ENCODE peak calls at places on chromosome 18, in six cellular contexts. V is SK-N-SH, X is ovary, G is stomach, W is A549, I is suprapubic skin. N is an unnamed sample.
A peak's percentile ranks its signal among the peaks of the same experiment; 100 is the strongest.

GRCh38 chr18:36901277-36901701 is 72.4 kb downstream of the KIAA1328 start:
- DNase-seq in V (no peak), X (no peak), G (no peak), W (no peak), I (no peak), N (no peak)

GRCh38 chr18:79725486-79725885 is 45.9 kb downstream of the CTDP1 start:
- DNase-seq in V (no peak), X (no peak), G (no peak), W (no peak), I (no peak), N (no peak)

GRCh38 chr18:55544028-55544427 is 44.0 kb downstream of the TCF4 start:
- DNase-seq in V (peak; percentile 37), X (no peak), G (no peak), W (no peak), I (no peak), N (no peak)

GRCh38 chr18:41378628-41379027 is 576.4 kb upstream of the PIK3C3 start:
- DNase-seq in V (peak; percentile 17), X (no peak), G (no peak), W (peak; percentile 2), I (no peak), N (no peak)

GRCh38 chr18:24913507-24914147 is 438.3 kb downstream of the ZNF521 start:
- DNase-seq in V (peak; percentile 40), X (no peak), G (no peak), W (no peak), I (no peak), N (peak; percentile 85)

GRCh38 chr18:71045331-71046065 is 756.7 kb downstream of the SOCS6 start:
- DNase-seq in V (no peak), X (no peak), G (no peak), W (no peak), I (no peak), N (no peak)

GRCh38 chr18:76386071-76386470 is 109.0 kb downstream of the ZNF516 start:
- DNase-seq in V (no peak), X (no peak), G (peak; percentile 23), W (no peak), I (peak; percentile 69), N (no peak)

GRCh38 chr18:51196811-51197660 is 445 bp downstream of the MEX3C start:
- DNase-seq in V (peak; percentile 58), X (peak; percentile 63), G (peak; percentile 61), W (peak; percentile 24), I (peak; percentile 84), N (no peak)

GRCh38 chr18:26546170-26546874 is 2.0 kb downstream of the KCTD1 start:
- DNase-seq in V (no peak), X (no peak), G (no peak), W (peak; percentile 21), I (no peak), N (no peak)

GRCh38 chr18:64103979-64104378 is 44.9 kb downstream of the LINC00305 start:
- DNase-seq in V (no peak), X (no peak), G (no peak), W (no peak), I (no peak), N (no peak)

GRCh38 chr18:66167829-66168463 is 417.1 kb downstream of the CDH7 start:
- DNase-seq in V (no peak), X (no peak), G (no peak), W (no peak), I (no peak), N (no peak)

GRCh38 chr18:36635414-36636096 is 193.2 kb downstream of the TPGS2 start:
- DNase-seq in V (no peak), X (no peak), G (no peak), W (no peak), I (no peak), N (no peak)

GRCh38 chr18:11850821-11851155 is 425 bp upstream of the CHMP1B start:
- DNase-seq in V (peak; percentile 38), X (no peak), G (no peak), W (no peak), I (no peak), N (no peak)

GRCh38 chr18:66560092-66560491 is 43.8 kb downstream of the CDH19 start:
- DNase-seq in V (no peak), X (no peak), G (no peak), W (peak; percentile 51), I (no peak), N (no peak)

GRCh38 chr18:31538837-31539236 is 40.9 kb downstream of the DSG2 start:
- DNase-seq in V (no peak), X (no peak), G (no peak), W (no peak), I (no peak), N (no peak)

GRCh38 chr18:24734058-24734457 is 273.6 kb downstream of the HRH4 start:
- DNase-seq in V (peak; percentile 28), X (no peak), G (no peak), W (peak; percentile 17), I (no peak), N (peak; percentile 86)

GRCh38 chr18:68925268-68925667 is 127.4 kb downstream of the CCDC102B start:
- DNase-seq in V (no peak), X (no peak), G (no peak), W (no peak), I (no peak), N (no peak)

GRCh38 chr18:62282188-62282629 is 42.9 kb upstream of the TNFRSF11A start:
- DNase-seq in V (no peak), X (no peak), G (no peak), W (no peak), I (no peak), N (no peak)

GRCh38 chr18:10422731-10423130 is 31.7 kb upstream of the APCDD1 start:
- DNase-seq in V (no peak), X (no peak), G (no peak), W (no peak), I (no peak), N (no peak)

GRCh38 chr18:3060667-3061580 is 48.0 kb upstream of the LPIN2 start:
- DNase-seq in V (no peak), X (no peak), G (no peak), W (no peak), I (no peak), N (no peak)

GRCh38 chr18:70243545-70243944 is 38.1 kb upstream of the RTTN start:
- DNase-seq in V (no peak), X (no peak), G (no peak), W (peak; percentile 83), I (no peak), N (no peak)

GRCh38 chr18:79736846-79737245 is 57.2 kb downstream of the CTDP1 start:
- DNase-seq in V (no peak), X (no peak), G (no peak), W (no peak), I (no peak), N (no peak)

GRCh38 chr18:49813321-49814146 is at the start of gene ACAA2:
- DNase-seq in V (peak; percentile 90), X (peak; percentile 92), G (peak; percentile 89), W (peak; percentile 80), I (peak; percentile 93), N (peak; percentile 95)
- TF ChIP-seq EP300 in V (no peak), X (no peak), G (no peak), W (no peak), I (no peak), N (no peak)

GRCh38 chr18:13137939-13138821 is 80.4 kb upstream of the LDLRAD4 start:
- DNase-seq in V (no peak), X (peak; percentile 72), G (peak; percentile 79), W (peak; percentile 70), I (no peak), N (no peak)
- H3K4me3 ChIP-seq in V (no peak overlapping the region), X (peak overlapping the region; percentile 71), G (peak overlapping the region; percentile 54), W (peak overlapping the region; percentile 58), I (peak overlapping the region; percentile 61), N (peak overlapping the region; percentile 66)

DNA sequence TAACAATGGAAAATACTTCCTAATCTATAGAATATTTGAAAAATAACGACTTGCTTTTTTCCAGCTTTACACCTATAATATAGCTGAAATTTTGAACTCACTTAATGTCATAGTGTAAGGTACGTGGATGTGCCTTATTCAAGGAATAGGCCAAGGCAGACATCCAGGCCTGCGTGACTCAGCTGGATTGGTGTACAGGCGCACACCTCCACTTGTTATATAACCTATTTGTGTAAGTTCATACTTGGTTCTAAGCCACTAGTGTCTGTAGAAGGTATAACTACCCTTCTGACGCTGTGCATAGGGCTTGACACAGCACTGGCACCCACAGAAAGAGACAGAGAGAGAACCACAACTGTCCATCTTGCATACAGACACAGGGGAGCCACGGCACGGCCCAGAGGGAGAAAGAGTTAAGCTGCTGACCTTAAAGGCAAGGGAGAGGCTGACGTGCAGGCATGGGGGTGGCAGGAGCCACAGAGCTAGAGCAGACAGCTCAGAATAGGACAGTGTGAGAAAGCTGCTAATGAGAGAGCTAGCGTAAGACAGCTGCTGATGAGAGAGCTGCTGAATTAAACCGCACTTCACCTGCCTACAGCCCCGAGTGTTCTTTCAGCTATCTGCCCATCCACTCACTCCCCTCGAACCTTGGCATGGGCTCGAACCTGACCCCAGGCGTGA is 16.1 kb downstream of the CCDC178 start:
- DNase-seq in V (no peak), X (no peak), G (no peak), W (no peak), I (no peak), N (no peak)
- H3K27ac ChIP-seq in V (no peak overlapping the region), X (no peak overlapping the region), G (no peak overlapping the region), W (no peak overlapping the region), I (no peak overlapping the region), N (no peak overlapping the region)

DNA sequence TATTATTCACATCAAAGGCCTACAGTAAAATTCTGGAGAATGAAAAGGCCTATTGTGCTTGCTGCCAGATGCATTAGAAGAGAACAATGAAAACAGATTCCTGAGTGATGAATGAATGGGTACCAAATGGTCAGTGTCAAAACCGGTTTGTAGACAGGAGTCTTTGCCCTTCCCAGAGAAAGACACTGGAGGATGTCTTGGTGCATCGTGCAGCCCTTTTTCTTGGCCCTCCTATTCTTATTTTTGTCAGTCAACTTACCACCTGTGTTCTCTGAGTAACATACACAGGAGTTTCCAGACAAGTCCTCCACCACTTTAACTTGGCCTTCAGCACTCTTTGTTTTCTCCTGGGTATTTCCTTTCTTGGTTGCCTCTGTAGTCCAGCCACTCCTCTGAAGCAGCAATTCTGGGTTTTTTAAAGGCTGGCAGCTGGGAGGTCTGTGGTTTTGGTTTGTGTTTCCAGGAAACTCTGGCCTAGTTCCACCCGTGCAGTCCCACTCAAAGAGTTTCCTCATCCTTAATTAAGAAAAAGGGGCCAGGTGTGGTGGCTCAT is 29.4 kb downstream of the PSTPIP2 start:
- DNase-seq in V (no peak), X (no peak), G (no peak), W (no peak), I (no peak), N (no peak)
- TF ChIP-seq EP300 in V (no peak), X (no peak), G (no peak), W (no peak), I (no peak), N (no peak)

N was measured in esophagus muscularis mucosa.